ENCODE peak calls at places on chromosomes 16 and 17, in five cellular contexts. One of them, this sample, is unnamed. For H3K36me3, the result is how much of the 10 kb centered on the place peaks cover.

GRCh38 chr17:82577300-82577699 is 57.8 kb downstream of the FOXK2 start:
- DNase-seq in heart left ventricle: no peak
- DNase-seq in fibroblast of lung: no peak
- DNase-seq in upper lobe of right lung: no peak
- DNase-seq in adrenal gland: no peak
- DNase-seq in this sample: no peak

GRCh38 chr16:12391974-12392373 is 411.7 kb downstream of the CPPED1 start:
- DNase-seq in heart left ventricle: no peak
- DNase-seq in fibroblast of lung: no peak
- DNase-seq in upper lobe of right lung: no peak
- DNase-seq in adrenal gland: no peak
- DNase-seq in this sample: no peak

GRCh38 chr17:73210002-73210678 is 17.3 kb downstream of the COG1 start:
- DNase-seq in heart left ventricle: no peak
- DNase-seq in fibroblast of lung: no peak
- DNase-seq in upper lobe of right lung: no peak
- DNase-seq in adrenal gland: no peak
- DNase-seq in this sample: no peak

GRCh38 chr17:61410555-61411089 is 11.0 kb downstream of the TBX2 start:
- DNase-seq in heart left ventricle: peak
- DNase-seq in fibroblast of lung: peak
- DNase-seq in upper lobe of right lung: peak
- DNase-seq in adrenal gland: peak
- DNase-seq in this sample: peak

GRCh38 chr16:4213721-4214120 is 28.2 kb downstream of the SRL start:
- DNase-seq in heart left ventricle: no peak
- DNase-seq in fibroblast of lung: no peak
- DNase-seq in upper lobe of right lung: no peak
- DNase-seq in adrenal gland: no peak
- DNase-seq in this sample: peak

GRCh38 chr17:6075845-6076244 is 5.7 kb downstream of the WSCD1 start:
- DNase-seq in heart left ventricle: no peak
- DNase-seq in fibroblast of lung: no peak
- DNase-seq in upper lobe of right lung: no peak
- DNase-seq in adrenal gland: no peak
- DNase-seq in this sample: no peak

GRCh38 chr17:83199500-83200201 is 120.2 kb downstream of the METRNL start:
- DNase-seq in heart left ventricle: no peak
- DNase-seq in fibroblast of lung: no peak
- DNase-seq in upper lobe of right lung: peak
- DNase-seq in adrenal gland: no peak
- DNase-seq in this sample: peak

GRCh38 chr17:562174-562573 is 152.5 kb downstream of the VPS53 start:
- DNase-seq in heart left ventricle: peak
- DNase-seq in fibroblast of lung: no peak
- DNase-seq in upper lobe of right lung: no peak
- DNase-seq in adrenal gland: no peak
- DNase-seq in this sample: no peak

GRCh38 chr16:31505483-31505882 is 2.7 kb downstream of the RUSF1 start:
- DNase-seq in heart left ventricle: no peak
- DNase-seq in fibroblast of lung: no peak
- DNase-seq in upper lobe of right lung: no peak
- DNase-seq in adrenal gland: no peak
- DNase-seq in this sample: no peak

GRCh38 chr17:18933102-18934058 is 18.6 kb upstream of the SLC5A10 start:
- DNase-seq in heart left ventricle: no peak
- DNase-seq in fibroblast of lung: no peak
- DNase-seq in upper lobe of right lung: no peak
- DNase-seq in adrenal gland: no peak
- DNase-seq in this sample: no peak

GRCh38 chr17:7313028-7313889 is 1.9 kb downstream of the GPS2 start:
- DNase-seq in heart left ventricle: no peak
- DNase-seq in fibroblast of lung: no peak
- DNase-seq in upper lobe of right lung: no peak
- DNase-seq in adrenal gland: no peak
- DNase-seq in this sample: no peak

GRCh38 chr17:64066709-64067108 is 46.3 kb upstream of the ICAM2 start:
- DNase-seq in heart left ventricle: no peak
- DNase-seq in fibroblast of lung: no peak
- DNase-seq in upper lobe of right lung: no peak
- DNase-seq in adrenal gland: no peak
- DNase-seq in this sample: no peak

GRCh38 chr16:74829637-74830036 is 55.0 kb upstream of the FA2H start:
- DNase-seq in heart left ventricle: no peak
- DNase-seq in fibroblast of lung: peak
- DNase-seq in upper lobe of right lung: no peak
- DNase-seq in adrenal gland: no peak
- DNase-seq in this sample: no peak

GRCh38 chr16:79097090-79097489 is 503.4 kb downstream of the MAF start:
- DNase-seq in heart left ventricle: no peak
- DNase-seq in fibroblast of lung: no peak
- DNase-seq in upper lobe of right lung: no peak
- DNase-seq in adrenal gland: no peak
- DNase-seq in this sample: no peak

GRCh38 chr16:53065436-53066165 is 10.8 kb downstream of the CHD9 start:
- DNase-seq in heart left ventricle: peak
- DNase-seq in fibroblast of lung: no peak
- DNase-seq in upper lobe of right lung: no peak
- DNase-seq in adrenal gland: no peak
- DNase-seq in this sample: no peak

DNA sequence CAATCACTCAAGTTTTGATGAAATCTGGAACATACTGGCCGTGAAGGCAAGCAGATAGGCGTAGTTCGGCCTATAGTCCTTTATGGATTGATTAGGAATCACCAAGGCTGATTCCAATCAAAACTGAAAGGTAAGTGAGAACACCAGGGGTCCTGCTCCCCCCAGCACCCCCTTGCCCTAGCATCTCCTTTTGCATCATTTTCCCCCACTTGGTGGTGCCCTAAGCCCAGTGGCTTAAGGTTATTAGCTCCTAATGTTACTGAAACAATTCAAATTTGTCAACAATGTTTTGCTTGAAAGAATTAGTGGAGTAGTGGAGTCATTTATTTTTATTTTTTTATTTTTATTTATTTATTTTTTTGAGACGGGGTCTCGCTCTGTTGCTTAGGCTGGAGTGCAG is 4.9 kb downstream of the SLFN14 start:
- DNase-seq in heart left ventricle: no peak
- DNase-seq in fibroblast of lung: no peak
- DNase-seq in upper lobe of right lung: no peak
- DNase-seq in adrenal gland: no peak
- DNase-seq in this sample: no peak
- TF ChIP-seq CTCF in heart left ventricle: no peak
- TF ChIP-seq CTCF in fibroblast of lung: no peak
- TF ChIP-seq CTCF in upper lobe of right lung: peak
- TF ChIP-seq CTCF in adrenal gland: peak
- TF ChIP-seq CTCF in this sample: peak

DNA sequence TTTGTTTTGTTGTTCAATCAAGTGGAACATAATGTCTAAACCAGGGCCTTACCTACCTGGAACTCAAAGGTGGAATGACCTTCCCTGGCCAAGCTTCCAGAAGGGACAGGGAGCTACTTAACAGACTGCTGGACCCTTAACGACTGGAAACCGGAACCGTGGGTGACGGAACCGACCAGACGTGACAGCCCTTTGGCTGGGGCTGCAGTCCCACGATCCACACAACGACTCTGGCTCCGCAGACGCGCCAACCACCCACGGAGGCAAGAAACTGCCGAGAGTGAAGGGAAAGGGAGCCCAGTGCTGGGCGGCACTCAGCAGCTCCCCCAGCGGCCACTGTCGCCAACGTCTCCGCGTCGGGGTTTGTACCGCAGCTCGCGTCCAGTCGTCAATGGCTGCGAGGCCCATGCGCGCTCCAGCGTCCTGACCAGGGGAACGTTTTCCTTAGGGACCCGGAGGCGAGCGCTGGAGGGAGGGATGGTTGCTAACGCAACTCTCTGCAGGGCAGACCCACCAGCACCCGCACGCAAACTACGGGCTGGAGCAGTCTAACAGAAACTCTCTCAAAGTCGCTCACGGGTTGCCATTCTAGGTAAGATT is 5.5 kb upstream of the KIF22 start:
- DNase-seq in heart left ventricle: peak
- DNase-seq in fibroblast of lung: peak
- DNase-seq in upper lobe of right lung: peak
- DNase-seq in adrenal gland: peak
- DNase-seq in this sample: peak
- H3K4me3 ChIP-seq in heart left ventricle: peak
- H3K4me3 ChIP-seq in fibroblast of lung: peak
- H3K4me3 ChIP-seq in upper lobe of right lung: peak
- H3K4me3 ChIP-seq in adrenal gland: peak
- H3K4me3 ChIP-seq in this sample: peak

DNA sequence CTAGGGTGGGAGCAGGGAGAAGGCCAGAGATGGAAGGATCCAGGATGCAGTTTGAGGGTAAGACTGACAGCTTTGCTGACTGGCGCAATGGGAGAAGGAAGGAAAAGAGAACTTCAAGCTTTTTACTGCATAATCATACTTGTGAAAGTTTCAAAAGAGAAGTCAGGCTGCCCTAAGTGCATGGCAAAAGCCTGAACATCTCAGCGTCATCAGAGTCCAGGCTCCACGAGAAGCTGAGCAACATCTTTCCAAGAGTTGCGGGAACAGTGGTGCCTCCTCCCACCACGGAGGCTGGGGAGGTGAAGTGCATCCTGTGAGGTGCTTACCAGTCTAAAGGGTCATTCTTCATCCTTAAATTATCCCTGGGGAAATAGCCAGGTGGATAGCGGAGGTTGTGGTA is 26.9 kb upstream of the SLC38A8 start:
- DNase-seq in heart left ventricle: no peak
- DNase-seq in fibroblast of lung: no peak
- DNase-seq in upper lobe of right lung: no peak
- DNase-seq in adrenal gland: no peak
- DNase-seq in this sample: no peak
- H3K36me3 ChIP-seq in heart left ventricle: half or more
- H3K36me3 ChIP-seq in fibroblast of lung: under half
- H3K36me3 ChIP-seq in upper lobe of right lung: half or more
- H3K36me3 ChIP-seq in adrenal gland: half or more
- H3K36me3 ChIP-seq in this sample: under half

GRCh38 chr17:57766307-57766943 is 21.3 kb upstream of the CCDC182 start:
- DNase-seq in heart left ventricle: no peak
- DNase-seq in fibroblast of lung: no peak
- DNase-seq in upper lobe of right lung: no peak
- DNase-seq in adrenal gland: no peak
- DNase-seq in this sample: no peak

GRCh38 chr17:57772774-57773173 is 27.7 kb upstream of the CCDC182 start:
- DNase-seq in heart left ventricle: no peak
- DNase-seq in fibroblast of lung: no peak
- DNase-seq in upper lobe of right lung: no peak
- DNase-seq in adrenal gland: no peak
- DNase-seq in this sample: no peak

GRCh38 chr17:57762375-57762916 is 17.3 kb upstream of the CCDC182 start:
- DNase-seq in heart left ventricle: no peak
- DNase-seq in fibroblast of lung: no peak
- DNase-seq in upper lobe of right lung: no peak
- DNase-seq in adrenal gland: no peak
- DNase-seq in this sample: no peak

GRCh38 chr17:57761887-57762286 is 16.8 kb upstream of the CCDC182 start:
- DNase-seq in heart left ventricle: no peak
- DNase-seq in fibroblast of lung: no peak
- DNase-seq in upper lobe of right lung: no peak
- DNase-seq in adrenal gland: no peak
- DNase-seq in this sample: no peak

DNA sequence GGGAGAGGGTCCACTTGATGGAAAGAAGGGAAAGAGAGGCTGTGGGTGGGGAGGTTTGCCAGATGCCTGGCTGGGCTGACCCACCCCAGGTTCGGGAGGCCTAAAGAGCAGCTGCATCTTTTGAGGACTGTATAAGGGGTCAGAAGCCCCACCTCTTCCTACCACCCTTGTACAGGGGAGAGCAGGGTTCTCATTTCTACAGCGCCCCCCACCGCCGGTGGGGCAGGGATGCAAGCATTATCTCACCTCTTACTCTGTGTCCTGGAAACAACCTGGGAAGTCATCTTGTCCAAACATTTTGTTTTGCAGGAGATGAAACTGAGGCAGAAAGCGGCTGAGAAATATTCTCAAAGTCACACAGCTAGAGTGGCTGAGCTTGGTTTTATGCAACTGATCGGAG is 22.5 kb upstream of the CCDC182 start:
- DNase-seq in heart left ventricle: no peak
- DNase-seq in fibroblast of lung: no peak
- DNase-seq in upper lobe of right lung: no peak
- DNase-seq in adrenal gland: no peak
- DNase-seq in this sample: no peak
- TF ChIP-seq CTCF in heart left ventricle: no peak
- TF ChIP-seq CTCF in fibroblast of lung: no peak
- TF ChIP-seq CTCF in upper lobe of right lung: no peak
- TF ChIP-seq CTCF in adrenal gland: no peak
- TF ChIP-seq CTCF in this sample: no peak

GRCh38 chr17:17834974-17835373 is 1.8 kb downstream of the SREBF1 start:
- DNase-seq in heart left ventricle: no peak
- DNase-seq in fibroblast of lung: no peak
- DNase-seq in upper lobe of right lung: no peak
- DNase-seq in adrenal gland: no peak
- DNase-seq in this sample: no peak
- H3K4me3 ChIP-seq in heart left ventricle: no peak
- H3K4me3 ChIP-seq in fibroblast of lung: peak
- H3K4me3 ChIP-seq in upper lobe of right lung: peak
- H3K4me3 ChIP-seq in adrenal gland: no peak
- H3K4me3 ChIP-seq in this sample: no peak

GRCh38 chr17:71760062-71760720 is 360.6 kb upstream of the SOX9 start:
- DNase-seq in heart left ventricle: no peak
- DNase-seq in fibroblast of lung: peak
- DNase-seq in upper lobe of right lung: no peak
- DNase-seq in adrenal gland: no peak
- DNase-seq in this sample: no peak
- H3K36me3 ChIP-seq in heart left ventricle: under half
- H3K36me3 ChIP-seq in fibroblast of lung: under half
- H3K36me3 ChIP-seq in upper lobe of right lung: under half
- H3K36me3 ChIP-seq in adrenal gland: under half
- H3K36me3 ChIP-seq in this sample: under half

DNA sequence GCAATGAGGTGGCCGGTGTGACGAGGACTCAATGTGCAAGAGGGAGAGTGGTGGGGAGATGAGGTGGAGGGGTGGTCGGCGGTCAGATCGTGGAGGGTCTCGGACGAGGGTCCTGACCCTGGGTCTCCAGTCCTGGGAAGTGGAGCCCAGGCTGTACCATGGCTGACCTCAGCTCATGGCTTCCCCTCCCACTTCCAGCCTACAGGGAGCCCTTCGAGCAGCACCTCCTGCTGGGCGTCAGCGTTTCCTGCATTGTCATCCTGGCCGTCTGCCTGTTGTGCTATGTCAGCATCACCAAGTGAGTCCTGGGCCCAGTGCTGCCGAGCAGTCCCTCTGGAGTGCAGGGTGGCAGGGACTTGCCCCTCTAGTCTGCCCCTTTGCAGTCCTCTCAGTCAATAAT is 41.8 kb downstream of the IL4R start:
- DNase-seq in heart left ventricle: peak
- DNase-seq in fibroblast of lung: peak
- DNase-seq in upper lobe of right lung: peak
- DNase-seq in adrenal gland: peak
- DNase-seq in this sample: no peak
- TF ChIP-seq CTCF in heart left ventricle: peak
- TF ChIP-seq CTCF in fibroblast of lung: peak
- TF ChIP-seq CTCF in upper lobe of right lung: peak
- TF ChIP-seq CTCF in adrenal gland: peak
- TF ChIP-seq CTCF in this sample: no peak

This sample was measured in Peyer's patch.